ENCODE peak calls at places on chromosomes 4 and X, in five cellular contexts. D, E, J, A and I are unnamed samples.
A peak's percentile ranks its signal among the peaks of the same experiment; 100 is the strongest.

GRCh38 chr4:57044996-57045395 is 65.2 kb downstream of the IGFBP7 start:
- DNase-seq in A (no peak), J (no peak), D (no peak), E (peak; percentile 90), I (no peak)

GRCh38 chr4:65538571-65538970 is 131.7 kb downstream of the EPHA5 start:
- DNase-seq in J (no peak), E (peak; percentile 37), D (no peak), A (no peak), I (no peak)

GRCh38 chrX:130118396-130118795 is 8.1 kb upstream of the ELF4 start:
- DNase-seq in A (no peak), D (peak; percentile 55), J (no peak), E (peak; percentile 54), I (no peak)

GRCh38 chr4:98474408-98474844 is 184.0 kb downstream of the TSPAN5 start:
- DNase-seq in D (no peak), E (peak; percentile 83), A (no peak), J (no peak), I (no peak)

GRCh38 chrX:100700809-100701208 is 31.1 kb downstream of the SYTL4 start:
- DNase-seq in A (no peak), J (no peak), E (no peak), D (no peak), I (no peak)

GRCh38 chrX:2450681-2451080 is 50.1 kb downstream of the DHRSX start:
- DNase-seq in J (no peak), A (no peak), D (no peak), E (no peak), I (no peak)

GRCh38 chrX:96394566-96394965 is 290.1 kb upstream of the DIAPH2 start:
- DNase-seq in J (no peak), A (no peak), E (peak; percentile 71), D (no peak), I (no peak)

GRCh38 chr4:111641813-111642579 is 503.3 kb upstream of the FAM241A start:
- DNase-seq in E (peak; percentile 85), J (no peak), D (peak; percentile 78), A (no peak), I (peak; percentile 75)

GRCh38 chr4:154838694-154839093 is 57.6 kb downstream of the RBM46 start:
- DNase-seq in J (no peak), D (no peak), A (no peak), E (no peak), I (no peak)

GRCh38 chr4:145427991-145428390 is 53.7 kb upstream of the SMAD1 start:
- DNase-seq in D (no peak), E (no peak), J (no peak), A (no peak), I (no peak)

GRCh38 chrX:150324035-150324728 is 38.9 kb upstream of the MAMLD1 start:
- DNase-seq in D (peak; percentile 80), E (peak; percentile 90), J (no peak), A (no peak), I (no peak)

GRCh38 chrX:39479856-39480255 is 617.9 kb downstream of the BCOR start:
- DNase-seq in D (no peak), E (no peak), A (no peak), J (no peak), I (no peak)

GRCh38 chrX:132491191-132491590 is 2.4 kb upstream of the MBNL3 start:
- DNase-seq in D (peak; percentile 70), J (no peak), A (no peak), E (peak; percentile 0), I (peak; percentile 20)

GRCh38 chrX:2705461-2705860 is 14.4 kb downstream of the CD99 start:
- DNase-seq in D (no peak), E (no peak), A (no peak), J (no peak), I (no peak)

GRCh38 chr4:626201-627091 is 1.1 kb downstream of the PDE6B start:
- DNase-seq in A (no peak), D (no peak), E (no peak), J (no peak), I (no peak)

GRCh38 chrX:148135738-148136137 is 154.6 kb downstream of the FMR1NB start:
- DNase-seq in J (no peak), D (no peak), E (no peak), A (no peak), I (peak; percentile 20)

GRCh38 chrX:123215397-123216089 is 31.5 kb downstream of the GRIA3 start:
- DNase-seq in J (no peak), A (no peak), D (no peak), E (peak; percentile 16), I (no peak)

GRCh38 chr4:146051724-146052396 is 113.2 kb upstream of the ZNF827 start:
- DNase-seq in J (no peak), A (no peak), D (no peak), E (peak; percentile 84), I (no peak)

GRCh38 chr4:48557478-48557877 is 67.4 kb downstream of the ZAR1 start:
- DNase-seq in D (no peak), A (no peak), E (no peak), J (no peak), I (no peak)

GRCh38 chrX:135433531-135434257 is 11.9 kb downstream of the SMIM10L2A start:
- DNase-seq in A (no peak), E (no peak), J (no peak), D (no peak), I (no peak)

GRCh38 chr4:10456270-10457254 is 664 bp downstream of the ZNF518B start:
- DNase-seq in A (no peak), D (no peak), J (peak; percentile 74), E (peak; percentile 72), I (no peak)

GRCh38 chrX:47958943-47959342 is 44.8 kb downstream of the ZNF182 start:
- DNase-seq in E (peak; percentile 3), J (no peak), D (peak; percentile 3), A (no peak), I (no peak)

GRCh38 chr4:127479031-127479622 is 153.6 kb upstream of the INTU start:
- DNase-seq in E (peak; percentile 30), D (no peak), J (no peak), A (no peak), I (no peak)

GRCh38 chrX:20454117-20454516 is 187.4 kb upstream of the RPS6KA3 start:
- DNase-seq in D (peak; percentile 13), E (peak; percentile 61), A (no peak), J (no peak), I (no peak)

GRCh38 chr4:173845580-173845979 is 315.6 kb upstream of the HAND2 start:
- DNase-seq in J (no peak), A (no peak), D (no peak), E (no peak), I (no peak)

GRCh38 chrX:23634181-23634580 is 33.1 kb upstream of the PRDX4 start:
- DNase-seq in D (peak; percentile 13), J (no peak), A (no peak), E (no peak), I (no peak)

GRCh38 chrX:31423575-31424284 is 351.9 kb upstream of the FTHL17 start:
- DNase-seq in J (no peak), A (peak; percentile 2), D (peak; percentile 13), E (peak; percentile 71), I (peak; percentile 17)

GRCh38 chr4:65007841-65008439 is 598.7 kb upstream of the TECRL start:
- DNase-seq in J (no peak), D (peak; percentile 21), E (peak; percentile 41), A (no peak), I (no peak)

GRCh38 chr4:14168919-14169318 is 541.4 kb upstream of the BOD1L1 start:
- DNase-seq in E (peak; percentile 87), D (no peak), A (peak; percentile 71), J (no peak), I (peak; percentile 66)

GRCh38 chrX:46759645-46759974 is 692 bp upstream of the SLC9A7 start:
- DNase-seq in A (no peak), E (peak; percentile 51), D (no peak), J (no peak), I (no peak)

GRCh38 chrX:10156199-10157031 is at the start of gene CLCN4:
- DNase-seq in D (peak; percentile 64), A (peak; percentile 21), J (peak; percentile 79), E (no peak), I (no peak)

GRCh38 chr4:103402198-103402597 is 204.1 kb upstream of the CENPE start:
- DNase-seq in E (no peak), J (no peak), A (no peak), D (no peak), I (no peak)

GRCh38 chrX:12956704-12957541 is 18.0 kb upstream of the TMSB4X start:
- DNase-seq in A (no peak), J (no peak), D (peak; percentile 70), E (peak; percentile 64), I (no peak)

GRCh38 chrX:147191361-147191760 is 376.8 kb upstream of the CXorf51A start:
- DNase-seq in D (no peak), E (no peak), A (no peak), J (no peak), I (no peak)

GRCh38 chrX:40108959-40109287 is 11.2 kb upstream of the BCOR start:
- DNase-seq in J (peak; percentile 87), E (peak; percentile 80), D (peak; percentile 66), A (peak; percentile 61), I (peak; percentile 55)

GRCh38 chr4:35465096-35465495 is 779.2 kb downstream of the ARAP2 start:
- DNase-seq in J (no peak), E (no peak), A (no peak), D (no peak), I (no peak)

GRCh38 chrX:111168314-111168713 is 72.3 kb downstream of the PAK3 start:
- DNase-seq in D (peak; percentile 32), E (peak; percentile 0), A (no peak), J (no peak), I (no peak)

GRCh38 chrX:11770320-11770719 is 12.3 kb downstream of the MSL3 start:
- DNase-seq in D (peak; percentile 54), E (peak; percentile 63), A (no peak), J (no peak), I (no peak)

GRCh38 chr4:101357751-101358150 is 10.4 kb upstream of the PPP3CA start:
- DNase-seq in J (no peak), A (no peak), E (peak; percentile 82), D (no peak), I (no peak)